ENCODE peak calls at places on chromosomes 16 and 17, in ten cellular contexts. O, D, R, T, Z, B, A, V, J and U are unnamed samples.

GRCh38 chr16:4924593-4925378 is 12.2 kb downstream of the PPL start:
- DNase-seq in O (no peak), D (no peak), R (no peak), T (no peak), Z (peak), B (no peak), A (no peak), V (no peak), J (no peak), U (peak)

GRCh38 chr16:11781773-11782172 is 15.3 kb downstream of the ZC3H7A start:
- DNase-seq in O (no peak), D (no peak), R (no peak), T (no peak), Z (peak), B (no peak), A (no peak), V (peak), J (no peak), U (no peak)

GRCh38 chr16:89357460-89357859 is 132.9 kb downstream of the ANKRD11 start:
- DNase-seq in O (no peak), D (no peak), R (no peak), T (no peak), Z (no peak), B (no peak), A (no peak), V (no peak), J (no peak), U (no peak)

GRCh38 chr17:72176902-72177660 is 56.3 kb downstream of the SOX9 start:
- DNase-seq in O (no peak), D (peak), R (no peak), T (no peak), Z (no peak), B (no peak), A (no peak), V (no peak), J (no peak), U (peak)

GRCh38 chr17:30395398-30396022 is 16.8 kb downstream of the CPD start:
- DNase-seq in O (no peak), D (no peak), R (no peak), T (no peak), Z (no peak), B (no peak), A (no peak), V (no peak), J (no peak), U (no peak)

GRCh38 chr16:4414187-4414909 is 2.0 kb downstream of the CORO7 start:
- DNase-seq in O (peak), D (no peak), R (no peak), T (peak), Z (no peak), B (peak), A (peak), V (no peak), J (no peak), U (peak)

GRCh38 chr16:4264546-4264945 is 8.3 kb downstream of the TFAP4 start:
- DNase-seq in O (no peak), D (no peak), R (peak), T (no peak), Z (no peak), B (no peak), A (no peak), V (no peak), J (no peak), U (no peak)

GRCh38 chr17:74392848-74393247 is 25.5 kb downstream of the GPR142 start:
- DNase-seq in O (no peak), D (no peak), R (no peak), T (no peak), Z (no peak), B (no peak), A (no peak), V (no peak), J (no peak), U (no peak)

GRCh38 chr17:4658478-4659305 is 17.2 kb upstream of the ALOX15 start:
- DNase-seq in O (no peak), D (peak), R (no peak), T (no peak), Z (peak), B (no peak), A (peak), V (no peak), J (peak), U (no peak)

GRCh38 chr16:20915733-20916132 is 15.2 kb downstream of the LYRM1 start:
- DNase-seq in O (no peak), D (no peak), R (no peak), T (no peak), Z (no peak), B (no peak), A (no peak), V (no peak), J (no peak), U (no peak)